ENCODE peak calls at places on chromosomes 6 and 20, in six cellular contexts. L is uterus; B is CD4-positive, CD25-positive, alpha-beta regulatory T cell; X is lower lobe of right lung; S is endodermal cell; V is heart right ventricle. A is an unnamed sample.

GRCh38 chr20:36066777-36067176 is 87.8 kb upstream of the EPB41L1 start:
- DNase-seq in S (no peak), L (no peak), B (no peak), V (no peak), X (no peak), A (no peak)

GRCh38 chr6:145372671-145373123 is 362.6 kb downstream of the EPM2A start:
- DNase-seq in L (no peak), S (no peak), B (no peak), X (no peak), V (no peak), A (peak; percentile 14)

GRCh38 chr6:89527634-89528033 is 94.7 kb downstream of the ANKRD6 start:
- DNase-seq in L (no peak), V (no peak), B (no peak), S (no peak), X (no peak), A (no peak)

GRCh38 chr20:63577317-63577894 is 3.4 kb upstream of the HELZ2 start:
- DNase-seq in X (no peak), V (peak; percentile 80), S (no peak), B (no peak), L (no peak), A (no peak)

GRCh38 chr20:6299451-6299850 is 176.6 kb upstream of the FERMT1 start:
- DNase-seq in L (no peak), B (no peak), X (peak; percentile 44), S (no peak), V (no peak), A (no peak)

GRCh38 chr20:60203451-60203850 is 245.2 kb downstream of the CDH26 start:
- DNase-seq in L (no peak), S (no peak), B (no peak), V (no peak), X (no peak), A (no peak)

GRCh38 chr6:169452117-169452868 is 198.6 kb upstream of the THBS2 start:
- DNase-seq in S (no peak), B (no peak), V (peak; percentile 68), X (no peak), L (peak; percentile 95), A (no peak)

GRCh38 chr6:132333639-132334516 is 67.4 kb downstream of the MOXD1 start:
- DNase-seq in V (no peak), X (no peak), B (no peak), S (peak; percentile 61), L (peak; percentile 33), A (no peak)

GRCh38 chr6:144661101-144661806 is 376.1 kb downstream of the UTRN start:
- DNase-seq in V (no peak), X (no peak), B (no peak), S (peak; percentile 72), L (no peak), A (peak; percentile 94)

GRCh38 chr6:11201772-11202512 is 30.5 kb downstream of the NEDD9 start:
- DNase-seq in L (no peak), S (no peak), X (no peak), V (no peak), B (no peak), A (no peak)
- H3K4me1 ChIP-seq in L (no peaks in the 10 kb centered on the region), S (no peaks in the 10 kb centered on the region), X (peaks cover 87% of the 10 kb centered on the region), V (peaks cover 78% of the 10 kb centered on the region), B (peaks cover 35% of the 10 kb centered on the region), A (peaks cover 23% of the 10 kb centered on the region)

GRCh38 chr6:96499781-96500180 is 21.8 kb upstream of the UFL1 start:
- DNase-seq in X (no peak), B (peak; percentile 17), V (no peak), S (no peak), L (no peak), A (no peak)
- H3K9me3 ChIP-seq in X (peaks cover 18% of the 10 kb centered on the region), B (peaks cover 12% of the 10 kb centered on the region), V (peaks cover 44% of the 10 kb centered on the region), S (peaks cover 18% of the 10 kb centered on the region), L (no peaks in the 10 kb centered on the region), A (no peaks in the 10 kb centered on the region)

DNA sequence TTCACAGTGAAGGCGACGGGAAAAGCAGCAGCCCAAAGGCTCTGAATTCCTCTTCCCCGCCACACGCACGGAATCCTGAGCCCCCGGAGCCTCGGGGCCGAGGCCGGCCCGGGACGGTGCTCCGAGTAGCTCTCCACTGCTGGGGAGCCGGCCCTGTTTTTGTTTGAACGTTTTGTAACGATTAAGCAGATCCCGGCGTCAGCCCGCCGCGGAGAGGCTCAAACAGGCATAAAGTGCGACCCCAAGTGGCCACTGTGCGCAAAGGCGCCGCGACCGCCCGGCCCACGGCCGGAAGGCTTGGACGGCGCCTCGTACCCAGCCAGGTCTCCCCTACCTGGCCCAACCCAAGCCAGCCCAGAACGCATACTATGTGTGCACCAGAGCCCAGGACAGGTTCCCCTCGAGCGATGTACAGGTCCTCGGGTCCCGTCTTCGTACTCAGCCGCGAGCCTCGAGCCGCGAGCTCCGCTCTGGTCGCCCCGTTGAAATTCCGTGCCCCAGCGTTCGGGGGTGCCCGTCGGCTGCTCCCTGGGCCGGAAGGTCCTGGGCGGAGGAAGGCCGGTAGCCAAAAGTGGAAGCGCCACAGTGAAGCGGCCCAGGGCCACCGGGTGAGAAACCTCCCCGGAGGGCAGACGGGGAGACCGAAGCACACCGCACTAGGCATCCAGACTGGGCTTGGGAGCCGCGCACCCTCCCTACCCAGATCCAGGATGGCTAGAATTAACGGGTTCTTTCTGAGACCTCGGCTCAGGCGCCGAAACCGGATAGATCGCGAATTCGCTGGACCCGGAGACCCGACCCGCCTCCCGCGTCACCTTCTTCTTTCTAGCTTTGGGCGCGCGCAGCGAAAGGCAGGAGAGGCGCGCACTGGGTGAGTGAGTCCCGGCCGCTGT is 1.2 kb upstream of the MAFB start:
- DNase-seq in B (peak; percentile 4), L (peak; percentile 88), S (peak; percentile 98), X (peak; percentile 96), V (peak; percentile 92), A (peak; percentile 87)
- H3K4me3 ChIP-seq in B (no peak overlapping the region), L (peak overlapping the region; percentile 53), S (peak overlapping the region; percentile 82), X (peak overlapping the region; percentile 79), V (peak overlapping the region; percentile 67), A (peak overlapping the region; percentile 22)

GRCh38 chr6:112027942-112028674 is 25.8 kb upstream of the CCN6 start:
- DNase-seq in L (no peak), S (no peak), B (peak; percentile 35), V (no peak), X (no peak), A (no peak)
- H3K4me1 ChIP-seq in L (no peaks in the 10 kb centered on the region), S (no peaks in the 10 kb centered on the region), B (peaks cover 51% of the 10 kb centered on the region), V (peaks cover 9% of the 10 kb centered on the region), X (peaks cover 21% of the 10 kb centered on the region), A (no peaks in the 10 kb centered on the region)

GRCh38 chr20:15675151-15675550 is 898.1 kb downstream of the KIF16B start:
- DNase-seq in L (no peak), V (no peak), X (no peak), S (no peak), B (no peak), A (no peak)

GRCh38 chr20:15673206-15673605 is 900.0 kb downstream of the KIF16B start:
- DNase-seq in L (no peak), B (no peak), V (no peak), X (no peak), S (no peak), A (no peak)

GRCh38 chr20:15676815-15677214 is 896.4 kb downstream of the KIF16B start:
- DNase-seq in L (no peak), S (no peak), V (no peak), B (no peak), X (no peak), A (no peak)

GRCh38 chr20:15674253-15675145 is 898.7 kb downstream of the KIF16B start:
- DNase-seq in X (no peak), L (no peak), B (no peak), S (no peak), V (no peak), A (no peak)

GRCh38 chr20:15675813-15676484 is 897.3 kb downstream of the KIF16B start:
- DNase-seq in X (no peak), B (no peak), S (no peak), V (no peak), L (no peak), A (no peak)
- H3K9me3 ChIP-seq in X (no peaks in the 10 kb centered on the region), B (peaks cover 3% of the 10 kb centered on the region), S (no peaks in the 10 kb centered on the region), V (no peaks in the 10 kb centered on the region), L (no peaks in the 10 kb centered on the region), A (no peaks in the 10 kb centered on the region)